ENCODE peak calls at places on chromosome 2, in eight cellular contexts. D is NCI-H1092 treated with DMSO at 0.1 percent for 48 hours; A is kidney glomerular epithelial cell; V is AG08396; R is activated naive CD8-positive, alpha-beta T cell treated with anti-CD3 and anti-CD28 coated beads, Interleukin-2, amount 50 U/mL, for 24 hours; O is AG10803; Q is EL; Z is activated T-cell treated with anti-CD3 and anti-CD28 coated beads, Interleukin-2, amount 50 U/mL, for 72 hours. Y is an unnamed sample.
A peak's percentile ranks its signal among the peaks of the same experiment; 100 is the strongest.

GRCh38 chr2:180184506-180184905 is 177.4 kb upstream of the CWC22 start:
- DNase-seq in Q (peak; percentile 74), R (no peak), V (no peak), D (no peak), Z (no peak), O (peak; percentile 81), A (no peak), Y (no peak)

GRCh38 chr2:240567137-240567871 is 980 bp upstream of the RNPEPL1 start:
- DNase-seq in R (peak; percentile 34), V (no peak), D (no peak), Q (peak; percentile 20), O (peak; percentile 24), Z (peak; percentile 52), A (no peak), Y (peak; percentile 76)

GRCh38 chr2:13255485-13255884 is 538.7 kb downstream of the TRIB2 start:
- DNase-seq in R (no peak), D (no peak), Z (no peak), V (no peak), O (no peak), Q (no peak), A (no peak), Y (no peak)

GRCh38 chr2:63767307-63767706 is 74.4 kb upstream of the UGP2 start:
- DNase-seq in O (no peak), A (no peak), R (no peak), V (no peak), Q (no peak), Z (no peak), D (no peak), Y (no peak)

GRCh38 chr2:109261906-109262631 is 133.1 kb downstream of the SH3RF3 start:
- DNase-seq in A (no peak), R (no peak), Q (no peak), V (no peak), O (no peak), D (no peak), Z (no peak), Y (no peak)

GRCh38 chr2:217609952-217610351 is 392.8 kb downstream of the TNS1 start:
- DNase-seq in O (no peak), R (no peak), Z (no peak), D (peak; percentile 38), A (no peak), Q (no peak), V (no peak), Y (no peak)

GRCh38 chr2:232405943-232406510 is 617 bp upstream of the ALPG start:
- DNase-seq in Z (no peak), R (no peak), O (no peak), D (no peak), V (no peak), A (no peak), Q (no peak), Y (no peak)

GRCh38 chr2:152465541-152465940 is 130.6 kb downstream of the FMNL2 start:
- DNase-seq in O (no peak), Z (no peak), V (no peak), R (no peak), D (no peak), A (no peak), Q (no peak), Y (no peak)

GRCh38 chr2:118752762-118753429 is 94.6 kb downstream of the EN1 start:
- DNase-seq in A (no peak), V (no peak), O (no peak), Z (no peak), D (no peak), R (no peak), Q (no peak), Y (no peak)

GRCh38 chr2:219230201-219230540 is 565 bp downstream of the ANKZF1 start:
- DNase-seq in V (peak; percentile 51), A (peak; percentile 67), Q (peak; percentile 72), D (no peak), O (peak; percentile 40), Z (peak; percentile 68), R (peak; percentile 70), Y (no peak)

GRCh38 chr2:85584354-85584856 is at the start of gene VAMP5:
- DNase-seq in Z (no peak), D (no peak), A (no peak), R (peak; percentile 52), Q (peak; percentile 50), V (peak; percentile 75), O (peak; percentile 17), Y (no peak)

GRCh38 chr2:85975581-85975980 is 86.8 kb upstream of the ST3GAL5 start:
- DNase-seq in V (no peak), D (no peak), Z (no peak), R (no peak), Q (no peak), O (no peak), A (no peak), Y (no peak)

GRCh38 chr2:130852521-130853115 is 15.9 kb downstream of the ARHGEF4 start:
- DNase-seq in Z (no peak), D (no peak), R (no peak), O (no peak), V (no peak), Q (no peak), A (no peak), Y (no peak)

GRCh38 chr2:64858541-64859031 is 130.6 kb upstream of the SLC1A4 start:
- DNase-seq in Q (no peak), R (no peak), D (no peak), A (no peak), V (no peak), O (no peak), Z (no peak), Y (peak; percentile 21)

GRCh38 chr2:169107645-169108044 is 38.3 kb downstream of the DHRS9 start:
- DNase-seq in D (no peak), A (no peak), V (no peak), Z (peak; percentile 35), R (no peak), Q (no peak), O (no peak), Y (no peak)

GRCh38 chr2:188293601-188294482 is 2.2 kb downstream of the GULP1 start:
- DNase-seq in Z (no peak), A (peak; percentile 85), O (peak; percentile 51), R (no peak), V (peak; percentile 29), D (peak; percentile 35), Q (peak; percentile 83), Y (peak; percentile 82)

GRCh38 chr2:37459095-37459981 is 114.9 kb downstream of the QPCT start:
- DNase-seq in D (no peak), R (no peak), Q (peak; percentile 81), Z (no peak), O (peak; percentile 84), V (no peak), A (peak; percentile 40), Y (no peak)

GRCh38 chr2:137937778-137938177 is 26.5 kb upstream of the HNMT start:
- DNase-seq in Q (no peak), D (no peak), R (no peak), A (no peak), O (no peak), V (no peak), Z (no peak), Y (no peak)

GRCh38 chr2:240948905-240949790 is 43.0 kb downstream of the CROCC2 start:
- DNase-seq in A (no peak), Q (no peak), D (no peak), V (no peak), R (no peak), O (no peak), Z (no peak), Y (peak; percentile 12)

GRCh38 chr2:216666461-216667233 is 28.7 kb downstream of the IGFBP5 start:
- DNase-seq in O (peak; percentile 56), R (peak; percentile 71), A (peak; percentile 62), Z (peak; percentile 75), V (peak; percentile 72), Q (peak; percentile 67), D (peak; percentile 58), Y (no peak)

GRCh38 chr2:219426534-219427136 is 8.0 kb upstream of the SPEG start:
- DNase-seq in V (no peak), R (no peak), A (no peak), D (no peak), O (no peak), Q (no peak), Z (no peak), Y (no peak)

GRCh38 chr2:239197146-239197545 is 203.7 kb downstream of the HDAC4 start:
- DNase-seq in A (no peak), Q (no peak), V (no peak), R (no peak), Z (no peak), O (no peak), D (no peak), Y (no peak)

GRCh38 chr2:37665038-37665437 is 6.4 kb downstream of the CDC42EP3 start:
- DNase-seq in A (no peak), Q (no peak), D (no peak), V (no peak), O (no peak), R (no peak), Z (no peak), Y (no peak)

GRCh38 chr2:236317938-236318396 is 53.8 kb upstream of the ASB18 start:
- DNase-seq in O (no peak), Q (no peak), D (no peak), A (no peak), Z (no peak), R (no peak), V (no peak), Y (no peak)

GRCh38 chr2:129806317-129806716 is 173.1 kb upstream of the RAB6C start:
- DNase-seq in Q (no peak), R (no peak), D (no peak), Z (no peak), A (no peak), O (no peak), V (no peak), Y (no peak)

GRCh38 chr2:43943323-43943722 is 52.5 kb downstream of the LRPPRC start:
- DNase-seq in Z (no peak), V (no peak), O (no peak), D (no peak), Q (no peak), R (no peak), A (no peak), Y (no peak)

GRCh38 chr2:231676243-231676642 is 32.1 kb upstream of the PTMA start:
- DNase-seq in R (no peak), O (no peak), A (no peak), Z (no peak), Q (no peak), V (no peak), D (no peak), Y (no peak)

GRCh38 chr2:119491776-119492525 is 32.3 kb downstream of the SCTR start:
- DNase-seq in D (no peak), Q (peak; percentile 89), A (peak; percentile 96), Z (no peak), V (peak; percentile 74), O (peak; percentile 87), R (no peak), Y (no peak)

GRCh38 chr2:237090906-237091305 is 5.2 kb downstream of the COPS8 start:
- DNase-seq in Z (no peak), V (no peak), D (no peak), Q (no peak), A (no peak), O (no peak), R (no peak), Y (no peak)

GRCh38 chr2:172461591-172462392 is 34.4 kb downstream of the ITGA6 start:
- DNase-seq in Q (peak; percentile 45), A (peak; percentile 22), D (peak; percentile 34), Z (peak; percentile 83), V (peak; percentile 57), O (peak; percentile 25), R (peak; percentile 82), Y (no peak)

GRCh38 chr2:9753665-9754531 is 89.4 kb upstream of the TAF1B start:
- DNase-seq in R (peak; percentile 69), D (no peak), O (no peak), Q (no peak), V (no peak), A (no peak), Z (peak; percentile 81), Y (peak; percentile 15)

GRCh38 chr2:75896779-75897366 is 186.2 kb upstream of the GCFC2 start:
- DNase-seq in D (peak; percentile 33), Z (no peak), Q (peak; percentile 7), R (no peak), A (peak; percentile 21), V (no peak), O (no peak), Y (no peak)

GRCh38 chr2:39127973-39128372 is 7.1 kb upstream of the SOS1 start:
- DNase-seq in Z (peak; percentile 62), D (no peak), O (peak; percentile 55), Q (no peak), R (peak; percentile 42), A (no peak), V (no peak), Y (no peak)

GRCh38 chr2:25543939-25544338 is 129.4 kb downstream of the DTNB start:
- DNase-seq in O (no peak), Q (no peak), Z (peak; percentile 38), V (no peak), R (no peak), D (no peak), A (no peak), Y (no peak)